ENCODE peak calls at places on chromosomes 16 and 17, in five cellular contexts. P is Peyer's patch, I is heart right ventricle, C is prostate gland, M is heart left ventricle. D is an unnamed sample.

GRCh38 chr16:67326472-67327309 is at the start of the genes KCTD19 and LRRC36:
- DNase-seq in P (peak; percentile 83), I (peak; percentile 65), C (peak; percentile 35), M (peak; percentile 64), D (peak; percentile 72)

GRCh38 chr16:80623376-80623775 is 82.6 kb downstream of the DYNLRB2 start:
- DNase-seq in P (no peak), I (no peak), C (no peak), M (no peak), D (no peak)

GRCh38 chr17:5667871-5668270 is 83.6 kb upstream of the NLRP1 start:
- DNase-seq in P (no peak), I (no peak), C (no peak), M (no peak), D (no peak)

GRCh38 chr17:32482568-32483320 is 4.0 kb upstream of the CDK5R1 start:
- DNase-seq in P (peak; percentile 29), I (no peak), C (no peak), M (no peak), D (no peak)

GRCh38 chr17:45273551-45273957 is 11.7 kb upstream of the SPATA32 start:
- DNase-seq in P (no peak), I (no peak), C (no peak), M (no peak), D (no peak)

GRCh38 chr16:3087836-3088235 is 11.3 kb downstream of the ZSCAN10 start:
- DNase-seq in P (no peak), I (peak; percentile 60), C (no peak), M (peak; percentile 78), D (no peak)

GRCh38 chr17:41666708-41667279 is 21.9 kb upstream of the EIF1 start:
- DNase-seq in P (peak; percentile 92), I (peak; percentile 87), C (peak; percentile 67), M (peak; percentile 93), D (peak; percentile 85)

GRCh38 chr17:34312080-34312479 is 7.2 kb upstream of the CCL8 start:
- DNase-seq in P (no peak), I (no peak), C (no peak), M (no peak), D (no peak)

GRCh38 chr16:72637306-72637705 is 410.6 kb downstream of the ZFHX3 start:
- DNase-seq in P (no peak), I (no peak), C (no peak), M (no peak), D (no peak)

GRCh38 chr17:50269477-50270429 is 4.5 kb upstream of the TMEM92 start:
- DNase-seq in P (peak; percentile 74), I (peak; percentile 65), C (peak; percentile 36), M (no peak), D (no peak)

GRCh38 chr17:77097772-77098171 is 43.0 kb upstream of the SEC14L1 start:
- DNase-seq in P (no peak), I (no peak), C (no peak), M (no peak), D (no peak)

GRCh38 chr16:65515193-65515592 is 393.3 kb upstream of the CDH11 start:
- DNase-seq in P (no peak), I (no peak), C (no peak), M (no peak), D (no peak)

GRCh38 chr17:61312406-61313295 is 87.0 kb upstream of the TBX2 start:
- DNase-seq in P (no peak), I (no peak), C (no peak), M (no peak), D (no peak)

GRCh38 chr16:67459066-67459857 is 21.7 kb downstream of the ATP6V0D1 start:
- DNase-seq in P (peak; percentile 83), I (peak; percentile 64), C (peak; percentile 83), M (no peak), D (no peak)

GRCh38 chr16:81526935-81527334 is 82.3 kb downstream of the CMIP start:
- DNase-seq in P (peak; percentile 68), I (peak; percentile 66), C (peak; percentile 83), M (no peak), D (no peak)

GRCh38 chr17:32486091-32486700 is 597 bp upstream of the CDK5R1 start:
- DNase-seq in P (peak; percentile 83), I (peak; percentile 76), C (peak; percentile 62), M (peak; percentile 87), D (peak; percentile 87)

GRCh38 chr16:68800257-68800875 is 43.0 kb upstream of the TANGO6 start:
- DNase-seq in P (no peak), I (no peak), C (peak; percentile 83), M (no peak), D (peak; percentile 53)

GRCh38 chr17:16415031-16415924 is at the start of gene TRPV2:
- DNase-seq in P (no peak), I (peak; percentile 58), C (no peak), M (peak; percentile 82), D (peak; percentile 67)

GRCh38 chr17:38620551-38621277 is 15.0 kb upstream of the SRCIN1 start:
- DNase-seq in P (no peak), I (no peak), C (no peak), M (no peak), D (no peak)

GRCh38 chr17:36844013-36844412 is 93.3 kb upstream of the LHX1 start:
- DNase-seq in P (no peak), I (no peak), C (no peak), M (no peak), D (no peak)

GRCh38 chr16:80718480-80719220 is 85.7 kb downstream of the CDYL2 start:
- DNase-seq in P (no peak), I (no peak), C (peak; percentile 89), M (no peak), D (no peak)

GRCh38 chr17:40314557-40314953 is 5.6 kb downstream of the RARA start:
- DNase-seq in P (peak; percentile 93), I (peak; percentile 85), C (peak; percentile 96), M (peak; percentile 93), D (no peak)

GRCh38 chr16:67279296-67280089 is at the start of gene PLEKHG4:
- DNase-seq in P (peak; percentile 87), I (peak; percentile 78), C (peak; percentile 55), M (peak; percentile 89), D (peak; percentile 86)

GRCh38 chr17:13230350-13230900 is 212.6 kb upstream of the ELAC2 start:
- DNase-seq in P (no peak), I (no peak), C (no peak), M (no peak), D (no peak)

GRCh38 chr17:13230908-13231307 is 213.1 kb upstream of the ELAC2 start:
- DNase-seq in P (no peak), I (no peak), C (no peak), M (no peak), D (no peak)

GRCh38 chr17:13228711-13229110 is 210.9 kb upstream of the ELAC2 start:
- DNase-seq in P (no peak), I (no peak), C (no peak), M (no peak), D (no peak)

GRCh38 chr17:13222931-13223330 is 205.1 kb upstream of the ELAC2 start:
- DNase-seq in P (no peak), I (no peak), C (no peak), M (no peak), D (no peak)

GRCh38 chr17:13228225-13228624 is 210.4 kb upstream of the ELAC2 start:
- DNase-seq in P (no peak), I (no peak), C (no peak), M (no peak), D (no peak)
- TF ChIP-seq CTCF in P (no peak), I (no peak), C (no peak), M (no peak), D (no peak)

DNA sequence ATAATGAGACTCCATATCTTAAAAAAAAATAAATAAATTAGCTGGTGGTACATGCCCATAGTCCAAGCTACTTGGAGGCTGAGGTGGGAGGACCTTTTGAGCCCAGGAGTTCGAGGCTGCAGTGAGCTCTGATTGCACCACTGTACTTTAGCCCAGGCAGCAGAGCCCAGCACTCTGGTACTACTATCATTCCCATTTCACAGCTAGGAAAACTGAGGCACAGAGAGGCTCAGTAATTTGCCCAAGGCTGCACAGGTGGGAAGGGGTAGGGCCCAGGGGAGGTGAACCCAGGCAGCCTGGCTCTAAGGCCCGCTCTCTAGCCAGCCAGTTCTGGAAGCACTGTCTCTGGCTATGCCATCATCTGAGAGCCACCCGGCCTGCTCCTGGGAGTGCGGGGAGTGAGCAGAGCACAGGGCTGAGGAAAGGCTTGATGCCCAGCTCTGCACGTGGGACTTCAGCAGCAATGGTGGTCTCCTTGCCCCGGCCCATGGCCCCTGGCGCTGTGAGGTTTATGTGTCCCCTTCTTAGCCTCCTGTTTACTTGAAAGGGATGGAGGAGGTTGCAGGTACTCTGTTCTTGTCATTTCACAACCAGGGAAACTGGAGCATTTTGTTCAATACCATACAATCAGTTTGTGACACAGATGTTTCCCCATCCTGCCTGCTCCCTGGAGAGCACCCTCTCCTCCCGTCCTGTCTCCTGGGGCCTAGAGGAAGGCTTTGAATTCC is 222.3 kb downstream of the KATNIP start:
- DNase-seq in P (no peak), I (no peak), C (no peak), M (no peak), D (no peak)
- H3K36me3 ChIP-seq in P (peaks cover 44% of the 10 kb centered on the region), I (no peaks in the 10 kb centered on the region), C (no peaks in the 10 kb centered on the region), M (peaks cover 67% of the 10 kb centered on the region), D (no peaks in the 10 kb centered on the region)

GRCh38 chr16:84959045-84959576 is 52.2 kb downstream of the ZDHHC7 start:
- DNase-seq in P (no peak), I (no peak), C (no peak), M (no peak), D (no peak)
- TF ChIP-seq CTCF in P (no peak), I (no peak), C (no peak), M (no peak), D (peak; percentile 50)

GRCh38 chr16:4675864-4676786 is 17.2 kb upstream of the NUDT16L1 start:
- DNase-seq in P (no peak), I (no peak), C (no peak), M (no peak), D (no peak)
- H3K36me3 ChIP-seq in P (peaks cover 38% of the 10 kb centered on the region), I (no peaks in the 10 kb centered on the region), C (peaks cover 3% of the 10 kb centered on the region), M (peaks cover 68% of the 10 kb centered on the region), D (peaks cover 32% of the 10 kb centered on the region)

GRCh38 chr16:46568472-46569230 is 52.5 kb downstream of the SHCBP1 start:
- DNase-seq in P (no peak), I (no peak), C (no peak), M (no peak), D (no peak)
- TF ChIP-seq CTCF in P (no peak), I (no peak), C (no peak), M (no peak), D (no peak)

DNA sequence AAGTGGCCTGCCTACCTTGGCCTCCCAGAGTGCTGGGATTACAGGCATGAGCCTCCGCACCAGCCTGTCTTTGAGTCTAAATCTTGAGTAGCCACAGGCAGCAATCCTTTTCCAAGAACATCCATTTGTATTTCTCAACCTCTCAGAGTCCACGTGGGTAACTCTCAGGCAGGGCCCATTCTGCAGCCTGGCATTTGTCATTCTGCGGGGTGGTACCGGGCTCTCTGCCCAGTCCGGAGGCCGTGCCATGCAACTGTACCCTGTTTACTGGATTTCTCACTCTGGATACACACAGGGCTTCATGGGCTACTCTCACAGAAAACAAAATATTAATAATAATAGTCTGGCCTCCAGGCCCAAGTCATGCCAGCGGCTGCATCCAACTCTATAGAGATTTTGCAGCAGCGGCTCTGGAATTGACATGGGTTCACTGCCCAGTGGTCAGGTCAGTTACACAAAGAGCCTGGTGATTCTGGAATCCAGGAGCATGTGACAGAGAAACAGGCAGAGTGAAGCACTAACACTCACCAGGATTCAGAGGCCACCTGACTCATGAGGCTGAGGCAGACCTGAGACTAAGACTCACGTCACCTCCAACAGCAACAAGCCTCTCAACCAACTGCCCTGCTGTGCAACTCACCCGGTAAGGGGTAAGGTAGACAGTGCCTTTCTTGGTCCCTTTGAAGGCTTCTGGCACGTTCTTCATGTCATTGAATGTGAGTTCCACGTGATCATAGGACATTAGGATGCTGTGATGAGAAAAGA is 4.0 kb downstream of the WBP2 start:
- DNase-seq in P (no peak), I (no peak), C (no peak), M (no peak), D (no peak)
- H3K36me3 ChIP-seq in P (peaks cover 61% of the 10 kb centered on the region), I (peaks cover 17% of the 10 kb centered on the region), C (peaks cover 40% of the 10 kb centered on the region), M (peaks cover 65% of the 10 kb centered on the region), D (peaks cover 32% of the 10 kb centered on the region)